ENCODE peak calls at places on chromosome 13, in eight cellular contexts. One of them, this sample, is unnamed.

GRCh38 chr13:75219479-75220237 is 262.3 kb downstream of the TBC1D4 start:
- DNase-seq in NCI-H1436: peak
- DNase-seq in skeletal muscle cell: peak
- DNase-seq in RPMI7951: peak
- DNase-seq in cerebellar nuclear complex: peak
- DNase-seq in GOT3: peak
- DNase-seq in NCI-H2081: peak
- DNase-seq in keratinocyte: no peak
- DNase-seq in this sample: peak

GRCh38 chr13:30159446-30159839 is 147.9 kb downstream of the KATNAL1 start:
- DNase-seq in skeletal muscle cell: peak
- DNase-seq in NCI-H2081: no peak
- DNase-seq in cerebellar nuclear complex: no peak
- DNase-seq in keratinocyte: no peak
- DNase-seq in GOT3: no peak
- DNase-seq in RPMI7951: peak
- DNase-seq in NCI-H1436: no peak
- DNase-seq in this sample: no peak

GRCh38 chr13:28346136-28346535 is 148.8 kb downstream of the FLT1 start:
- DNase-seq in skeletal muscle cell: no peak
- DNase-seq in keratinocyte: no peak
- DNase-seq in RPMI7951: no peak
- DNase-seq in NCI-H1436: no peak
- DNase-seq in GOT3: no peak
- DNase-seq in NCI-H2081: no peak
- DNase-seq in cerebellar nuclear complex: no peak
- DNase-seq in this sample: no peak

GRCh38 chr13:46721054-46721453 is 75.9 kb downstream of the ESD start:
- DNase-seq in NCI-H1436: peak
- DNase-seq in NCI-H2081: peak
- DNase-seq in RPMI7951: peak
- DNase-seq in cerebellar nuclear complex: no peak
- DNase-seq in skeletal muscle cell: no peak
- DNase-seq in GOT3: no peak
- DNase-seq in keratinocyte: no peak
- DNase-seq in this sample: no peak

GRCh38 chr13:72850959-72851677 is 69.2 kb downstream of the PIBF1 start:
- DNase-seq in NCI-H1436: no peak
- DNase-seq in RPMI7951: no peak
- DNase-seq in GOT3: no peak
- DNase-seq in skeletal muscle cell: no peak
- DNase-seq in keratinocyte: no peak
- DNase-seq in NCI-H2081: no peak
- DNase-seq in cerebellar nuclear complex: no peak
- DNase-seq in this sample: no peak

GRCh38 chr13:113794764-113795173 is 35.7 kb downstream of the TMEM255B start:
- DNase-seq in keratinocyte: no peak
- DNase-seq in GOT3: no peak
- DNase-seq in skeletal muscle cell: no peak
- DNase-seq in cerebellar nuclear complex: no peak
- DNase-seq in NCI-H1436: no peak
- DNase-seq in RPMI7951: no peak
- DNase-seq in NCI-H2081: no peak
- DNase-seq in this sample: no peak

GRCh38 chr13:49693191-49693733 is 2.0 kb upstream of the EBPL start:
- DNase-seq in NCI-H2081: no peak
- DNase-seq in RPMI7951: no peak
- DNase-seq in keratinocyte: no peak
- DNase-seq in cerebellar nuclear complex: no peak
- DNase-seq in skeletal muscle cell: no peak
- DNase-seq in NCI-H1436: no peak
- DNase-seq in GOT3: no peak
- DNase-seq in this sample: no peak

GRCh38 chr13:78701383-78701782 is 42.4 kb upstream of the OBI1 start:
- DNase-seq in NCI-H1436: no peak
- DNase-seq in cerebellar nuclear complex: no peak
- DNase-seq in keratinocyte: no peak
- DNase-seq in skeletal muscle cell: no peak
- DNase-seq in GOT3: no peak
- DNase-seq in RPMI7951: no peak
- DNase-seq in NCI-H2081: no peak
- DNase-seq in this sample: no peak

GRCh38 chr13:30364133-30364532 is 56.8 kb upstream of the KATNAL1 start:
- DNase-seq in skeletal muscle cell: no peak
- DNase-seq in keratinocyte: no peak
- DNase-seq in NCI-H1436: no peak
- DNase-seq in cerebellar nuclear complex: no peak
- DNase-seq in NCI-H2081: no peak
- DNase-seq in RPMI7951: peak
- DNase-seq in GOT3: no peak
- DNase-seq in this sample: no peak

GRCh38 chr13:101289764-101290163 is 126.5 kb downstream of the NALCN start:
- DNase-seq in GOT3: no peak
- DNase-seq in skeletal muscle cell: no peak
- DNase-seq in cerebellar nuclear complex: no peak
- DNase-seq in RPMI7951: peak
- DNase-seq in NCI-H1436: peak
- DNase-seq in NCI-H2081: peak
- DNase-seq in keratinocyte: no peak
- DNase-seq in this sample: peak

GRCh38 chr13:81194362-81194761 is 853.4 kb upstream of the SPRY2 start:
- DNase-seq in RPMI7951: no peak
- DNase-seq in NCI-H1436: no peak
- DNase-seq in cerebellar nuclear complex: no peak
- DNase-seq in NCI-H2081: no peak
- DNase-seq in skeletal muscle cell: no peak
- DNase-seq in GOT3: no peak
- DNase-seq in keratinocyte: no peak
- DNase-seq in this sample: no peak

This sample was measured in NCI-H2227 treated with DMSO at 0.1 percent for 48 hours.